ENCODE peak calls at places on chromosomes 5 and 9, in four cellular contexts. T, A, B and W are unnamed samples.

GRCh38 chr5:122999947-123000563 is 36.5 kb downstream of the PPIC start:
- DNase-seq in B (peak), T (no peak), A (peak), W (peak)

GRCh38 chr5:125232779-125233230 is 486.4 kb upstream of the ZNF608 start:
- DNase-seq in A (no peak), B (no peak), T (peak), W (no peak)

GRCh38 chr9:28024616-28025147 is 451.4 kb upstream of the C9orf72 start:
- DNase-seq in B (no peak), T (no peak), A (no peak), W (no peak)

GRCh38 chr5:17316973-17317459 is 99.6 kb downstream of the BASP1 start:
- DNase-seq in T (no peak), A (no peak), B (no peak), W (no peak)

GRCh38 chr9:29974197-29974596 is 2400.9 kb upstream of the C9orf72 start:
- DNase-seq in T (no peak), B (no peak), A (no peak), W (no peak)

GRCh38 chr5:144028644-144029043 is 141.8 kb downstream of the YIPF5 start:
- DNase-seq in T (no peak), B (no peak), A (no peak), W (no peak)

GRCh38 chr5:38253759-38254158 is 4.6 kb upstream of the EGFLAM start:
- DNase-seq in B (no peak), A (no peak), T (no peak), W (no peak)

GRCh38 chr9:70746760-70747159 is 332.3 kb upstream of the KLF9 start:
- DNase-seq in B (no peak), A (no peak), T (no peak), W (no peak)

GRCh38 chr5:75567710-75568109 is 43.5 kb upstream of the ANKDD1B start:
- DNase-seq in B (peak), A (peak), T (no peak), W (no peak)

GRCh38 chr5:77356740-77357139 is 135.4 kb downstream of the WDR41 start:
- DNase-seq in T (no peak), A (no peak), B (no peak), W (no peak)

GRCh38 chr5:146894763-146895521 is 16.4 kb upstream of the PPP2R2B start:
- DNase-seq in T (no peak), B (no peak), A (no peak), W (no peak)

DNA sequence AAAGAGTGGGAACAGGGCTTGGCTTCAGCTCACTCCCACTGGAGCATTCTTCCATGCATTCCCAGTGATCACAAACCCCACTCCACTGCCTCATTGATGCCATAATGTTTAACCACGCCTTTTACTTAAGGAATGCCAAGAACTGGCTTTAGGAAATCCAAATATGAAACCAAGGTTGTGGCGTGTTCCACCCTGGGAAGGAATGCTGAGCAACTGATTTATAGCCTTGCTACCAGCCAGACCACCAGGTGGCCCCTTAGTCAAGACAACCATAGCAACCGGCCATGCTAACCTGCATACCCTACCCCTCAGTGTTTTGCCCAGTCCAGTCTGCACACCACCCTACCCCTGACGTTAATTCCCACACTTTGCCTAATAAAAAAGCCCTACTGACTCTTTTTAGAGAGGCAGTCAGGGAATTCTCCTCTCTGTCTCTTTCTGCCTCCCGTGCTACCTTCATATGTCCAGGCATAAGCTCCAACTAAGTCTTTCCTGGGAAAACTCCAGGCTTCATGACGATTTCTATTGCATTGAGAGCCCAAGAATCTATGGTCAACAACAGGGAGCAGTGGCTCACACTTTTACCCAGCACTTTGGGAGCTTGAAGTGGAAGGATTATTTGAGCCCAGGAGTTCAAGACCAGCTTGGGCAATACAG is 27.0 kb upstream of the PRRC2B start:
- DNase-seq in B (peak), A (no peak), T (peak), W (peak)
- TF ChIP-seq ELF1 in B (no peak), A (no peak), T (no peak), W (no peak)

GRCh38 chr9:137215196-137215986 is 6.6 kb downstream of the RNF208 start:
- DNase-seq in T (no peak), B (no peak), A (no peak), W (no peak)
- TF ChIP-seq ELF1 in T (no peak), B (no peak), A (no peak), W (no peak)

GRCh38 chr9:89879276-89879675 is 274.5 kb downstream of the GADD45G start:
- DNase-seq in T (no peak), A (no peak), B (no peak), W (no peak)
- TF ChIP-seq ELF1 in T (no peak), A (no peak), B (no peak), W (no peak)

DNA sequence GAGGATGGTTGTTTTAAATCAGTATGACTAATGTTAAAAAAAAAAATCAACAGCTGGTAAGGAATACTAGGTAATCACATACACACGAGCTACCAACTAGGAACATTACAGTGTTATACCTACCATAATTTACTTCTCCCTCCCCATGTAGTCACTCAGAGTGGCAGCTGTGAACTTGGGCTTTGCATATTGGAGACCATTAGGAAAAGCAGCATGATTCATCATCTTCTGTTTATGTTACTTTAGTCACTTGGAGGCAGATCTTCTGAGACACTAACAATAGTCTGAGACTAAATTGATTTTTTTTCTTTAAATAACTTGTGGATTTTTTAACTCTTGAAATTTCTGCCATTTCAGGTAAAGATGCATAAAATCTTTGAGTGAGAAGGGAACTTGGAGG is 141.5 kb upstream of the NR4A3 start:
- DNase-seq in B (no peak), T (no peak), A (no peak), W (no peak)
- TF ChIP-seq ELF1 in B (no peak), T (no peak), A (no peak), W (no peak)

GRCh38 chr9:129289131-129289731 is 111.2 kb upstream of the IER5L start:
- DNase-seq in T (no peak), B (no peak), A (no peak), W (no peak)
- TF ChIP-seq ELF1 in T (no peak), B (no peak), A (no peak), W (no peak)

DNA sequence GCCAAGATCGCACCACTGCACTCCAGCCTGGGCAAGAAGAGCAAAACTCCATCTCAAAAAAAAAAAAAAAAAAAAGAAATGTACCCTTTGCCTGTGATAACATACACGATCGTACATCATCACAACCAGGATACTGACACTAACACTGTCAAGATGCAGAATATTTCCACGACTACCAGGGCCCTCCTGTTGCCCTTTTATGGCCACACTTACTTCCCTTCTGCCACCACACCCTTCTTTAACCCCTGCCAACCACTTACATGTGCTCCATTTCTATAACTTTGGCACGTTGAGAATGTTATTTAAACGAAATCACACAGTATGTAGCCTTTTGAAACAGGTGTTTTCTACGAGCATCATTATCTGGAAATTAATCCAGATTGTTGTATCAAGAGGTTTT is 69.0 kb upstream of the OTULINL start:
- DNase-seq in B (no peak), T (no peak), A (no peak), W (no peak)
- TF ChIP-seq ELF1 in B (no peak), T (no peak), A (no peak), W (no peak)